ENCODE peak calls at places on chromosome 19, in six cellular contexts. One of them, this sample, is unnamed.

GRCh38 chr19:36916991-36917390 is 859 bp downstream of the ZNF568 start:
- DNase-seq in transverse colon: no peak
- DNase-seq in sigmoid colon: no peak
- DNase-seq in HCT116: no peak
- DNase-seq in prostate gland: no peak
- DNase-seq in GM23338: peak; percentile 20
- DNase-seq in this sample: no peak

GRCh38 chr19:47699360-47699917 is 13.8 kb upstream of the EHD2 start:
- DNase-seq in transverse colon: peak; percentile 52
- DNase-seq in sigmoid colon: no peak
- DNase-seq in HCT116: no peak
- DNase-seq in prostate gland: no peak
- DNase-seq in GM23338: peak; percentile 83
- DNase-seq in this sample: no peak

GRCh38 chr19:55407625-55408319 is at the start of gene UBE2S:
- DNase-seq in transverse colon: peak; percentile 98
- DNase-seq in sigmoid colon: peak; percentile 100
- DNase-seq in HCT116: peak; percentile 98
- DNase-seq in prostate gland: peak; percentile 98
- DNase-seq in GM23338: peak; percentile 99
- DNase-seq in this sample: peak; percentile 98

GRCh38 chr19:34655651-34656050 is 21.3 kb downstream of the SCGB2B2 start:
- DNase-seq in transverse colon: no peak
- DNase-seq in sigmoid colon: no peak
- DNase-seq in HCT116: no peak
- DNase-seq in prostate gland: no peak
- DNase-seq in GM23338: no peak
- DNase-seq in this sample: no peak

GRCh38 chr19:44647144-44647543 is 3.4 kb downstream of the PVR start:
- DNase-seq in transverse colon: no peak
- DNase-seq in sigmoid colon: no peak
- DNase-seq in HCT116: no peak
- DNase-seq in prostate gland: no peak
- DNase-seq in GM23338: peak; percentile 31
- DNase-seq in this sample: no peak

GRCh38 chr19:47310819-47311218 is 1.2 kb downstream of the C5AR1 start:
- DNase-seq in transverse colon: no peak
- DNase-seq in sigmoid colon: no peak
- DNase-seq in HCT116: no peak
- DNase-seq in prostate gland: no peak
- DNase-seq in GM23338: no peak
- DNase-seq in this sample: no peak

GRCh38 chr19:42246143-42246868 is 3.9 kb upstream of the GSK3A start:
- DNase-seq in transverse colon: peak; percentile 74
- DNase-seq in sigmoid colon: peak; percentile 95
- DNase-seq in HCT116: no peak
- DNase-seq in prostate gland: no peak
- DNase-seq in GM23338: peak; percentile 88
- DNase-seq in this sample: no peak

GRCh38 chr19:23437901-23438300 is 42.6 kb upstream of the ZNF91 start:
- DNase-seq in transverse colon: no peak
- DNase-seq in sigmoid colon: no peak
- DNase-seq in HCT116: no peak
- DNase-seq in prostate gland: no peak
- DNase-seq in GM23338: peak; percentile 29
- DNase-seq in this sample: no peak

GRCh38 chr19:17626456-17626855 is 61.7 kb downstream of the UNC13A start:
- DNase-seq in transverse colon: no peak
- DNase-seq in sigmoid colon: no peak
- DNase-seq in HCT116: no peak
- DNase-seq in prostate gland: no peak
- DNase-seq in GM23338: no peak
- DNase-seq in this sample: no peak

GRCh38 chr19:46875234-46875633 is 14.4 kb downstream of the ARHGAP35 start:
- DNase-seq in transverse colon: no peak
- DNase-seq in sigmoid colon: no peak
- DNase-seq in HCT116: no peak
- DNase-seq in prostate gland: no peak
- DNase-seq in GM23338: peak; percentile 79
- DNase-seq in this sample: no peak

GRCh38 chr19:38417544-38418506 is 8.2 kb downstream of the RASGRP4 start:
- DNase-seq in transverse colon: peak; percentile 75
- DNase-seq in sigmoid colon: peak; percentile 80
- DNase-seq in HCT116: peak; percentile 66
- DNase-seq in prostate gland: no peak
- DNase-seq in GM23338: peak; percentile 92
- DNase-seq in this sample: no peak

GRCh38 chr19:10514211-10515145 is 2.8 kb downstream of the S1PR5 start:
- DNase-seq in transverse colon: no peak
- DNase-seq in sigmoid colon: no peak
- DNase-seq in HCT116: no peak
- DNase-seq in prostate gland: no peak
- DNase-seq in GM23338: peak; percentile 85
- DNase-seq in this sample: no peak

GRCh38 chr19:47581605-47582319 is 8.8 kb upstream of the ZNF541 start:
- DNase-seq in transverse colon: no peak
- DNase-seq in sigmoid colon: no peak
- DNase-seq in HCT116: no peak
- DNase-seq in prostate gland: peak; percentile 87
- DNase-seq in GM23338: no peak
- DNase-seq in this sample: no peak

GRCh38 chr19:1210227-1210538 is 4.6 kb downstream of the STK11 start:
- DNase-seq in transverse colon: no peak
- DNase-seq in sigmoid colon: no peak
- DNase-seq in HCT116: no peak
- DNase-seq in prostate gland: no peak
- DNase-seq in GM23338: no peak
- DNase-seq in this sample: no peak

GRCh38 chr19:46766569-46767317 is 20.5 kb upstream of the STRN4 start:
- DNase-seq in transverse colon: peak; percentile 51
- DNase-seq in sigmoid colon: peak; percentile 68
- DNase-seq in HCT116: no peak
- DNase-seq in prostate gland: no peak
- DNase-seq in GM23338: peak; percentile 89
- DNase-seq in this sample: no peak

GRCh38 chr19:48615145-48616040 is 517 bp upstream of the FAM83E start:
- DNase-seq in transverse colon: no peak
- DNase-seq in sigmoid colon: no peak
- DNase-seq in HCT116: no peak
- DNase-seq in prostate gland: no peak
- DNase-seq in GM23338: peak; percentile 93
- DNase-seq in this sample: no peak

GRCh38 chr19:12695997-12696365 is 450 bp downstream of the FBXW9 start:
- DNase-seq in transverse colon: no peak
- DNase-seq in sigmoid colon: no peak
- DNase-seq in HCT116: no peak
- DNase-seq in prostate gland: no peak
- DNase-seq in GM23338: no peak
- DNase-seq in this sample: no peak

DNA sequence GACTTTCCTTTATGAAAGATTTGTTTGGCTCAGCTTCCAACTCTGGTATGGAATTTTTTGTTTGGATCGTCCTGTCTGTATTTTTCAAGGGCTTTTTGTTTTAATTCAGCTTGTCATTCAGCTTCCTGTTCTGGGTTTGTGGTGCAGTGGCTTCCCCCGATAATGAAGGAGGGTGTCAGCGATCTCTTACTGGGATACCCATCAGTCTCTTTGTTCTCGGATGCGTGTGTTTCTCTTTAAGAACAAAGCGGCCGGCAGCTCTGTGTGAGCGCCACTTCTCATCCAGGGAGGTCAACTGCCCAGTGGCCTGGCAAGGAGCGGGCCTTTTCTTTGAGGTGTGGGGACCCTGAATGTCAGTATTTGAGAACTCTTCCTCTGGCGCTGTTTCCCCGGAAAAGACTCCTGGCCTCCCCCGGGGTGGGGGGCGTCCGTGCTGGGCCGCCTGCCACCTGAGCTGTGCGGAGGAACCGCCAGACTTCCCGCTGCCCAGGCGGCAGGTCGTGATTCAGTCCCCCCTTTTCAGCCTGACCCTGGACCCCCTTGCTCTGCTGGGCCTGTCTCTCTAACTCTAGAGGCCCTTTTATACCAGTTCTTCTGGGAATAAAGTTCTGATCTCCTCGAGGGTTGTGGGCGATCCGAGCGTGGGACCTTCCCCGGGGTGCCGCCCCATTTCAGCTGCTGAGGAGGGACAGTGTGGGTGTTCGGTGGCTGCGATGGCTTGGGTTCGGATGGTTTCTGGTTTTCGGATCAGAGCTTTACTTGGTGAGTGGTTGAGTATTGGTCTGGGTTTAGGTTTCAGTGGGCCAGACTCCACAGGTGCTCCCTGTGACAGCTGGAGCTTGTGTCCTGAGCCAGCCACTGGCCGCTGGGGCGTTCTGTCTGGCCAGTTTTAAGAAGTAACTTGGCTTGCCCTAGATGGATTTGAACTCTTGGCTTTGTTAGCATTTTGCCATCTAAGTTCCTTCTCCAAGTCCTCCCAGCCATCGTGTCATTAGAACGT is 3.4 kb downstream of the SF3A2 start:
- DNase-seq in transverse colon: no peak
- DNase-seq in sigmoid colon: no peak
- DNase-seq in HCT116: no peak
- DNase-seq in prostate gland: no peak
- DNase-seq in GM23338: peak; percentile 80
- DNase-seq in this sample: no peak
- TF ChIP-seq POLR2AphosphoS5 in transverse colon: no peak
- TF ChIP-seq POLR2AphosphoS5 in sigmoid colon: no peak
- TF ChIP-seq POLR2AphosphoS5 in HCT116: no peak
- TF ChIP-seq POLR2AphosphoS5 in prostate gland: no peak
- TF ChIP-seq POLR2AphosphoS5 in GM23338: no peak
- TF ChIP-seq POLR2AphosphoS5 in this sample: no peak

DNA sequence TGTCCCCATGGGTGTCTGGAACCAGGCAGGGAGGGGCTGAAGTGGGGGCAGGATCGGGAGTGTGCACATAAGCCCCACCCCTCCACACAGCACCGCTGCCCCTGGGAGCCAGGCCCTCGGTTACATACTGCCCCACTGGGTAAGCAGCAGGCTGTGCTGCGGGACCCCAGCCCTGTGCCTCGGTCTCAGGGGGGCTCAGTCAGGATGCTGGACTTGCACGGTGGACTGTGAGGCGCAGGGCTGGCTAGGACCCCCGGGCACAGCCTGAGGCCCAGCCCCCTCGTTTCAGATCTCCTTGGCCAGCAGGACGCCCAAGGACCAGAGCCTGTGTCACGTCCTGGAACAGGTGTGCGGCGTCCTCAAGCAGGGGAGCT is 16.3 kb downstream of the MPND start:
- DNase-seq in transverse colon: no peak
- DNase-seq in sigmoid colon: peak; percentile 71
- DNase-seq in HCT116: no peak
- DNase-seq in prostate gland: no peak
- DNase-seq in GM23338: no peak
- DNase-seq in this sample: no peak
- H3K36me3 ChIP-seq in transverse colon: no peaks in the 10 kb centered on the region
- H3K36me3 ChIP-seq in sigmoid colon: peaks cover 41% of the 10 kb centered on the region
- H3K36me3 ChIP-seq in HCT116: peaks cover 5% of the 10 kb centered on the region
- H3K36me3 ChIP-seq in prostate gland: peaks cover 28% of the 10 kb centered on the region
- H3K36me3 ChIP-seq in GM23338: no peaks in the 10 kb centered on the region
- H3K36me3 ChIP-seq in this sample: peaks cover 10% of the 10 kb centered on the region

GRCh38 chr19:16527971-16528521 is 14.2 kb downstream of the CHERP start:
- DNase-seq in transverse colon: no peak
- DNase-seq in sigmoid colon: no peak
- DNase-seq in HCT116: no peak
- DNase-seq in prostate gland: no peak
- DNase-seq in GM23338: peak; percentile 53
- DNase-seq in this sample: no peak

GRCh38 chr19:16531380-16531669 is 10.9 kb downstream of the CHERP start:
- DNase-seq in transverse colon: no peak
- DNase-seq in sigmoid colon: no peak
- DNase-seq in HCT116: no peak
- DNase-seq in prostate gland: no peak
- DNase-seq in GM23338: no peak
- DNase-seq in this sample: no peak

GRCh38 chr19:16530540-16531379 is 11.5 kb downstream of the CHERP start:
- DNase-seq in transverse colon: no peak
- DNase-seq in sigmoid colon: no peak
- DNase-seq in HCT116: no peak
- DNase-seq in prostate gland: no peak
- DNase-seq in GM23338: no peak
- DNase-seq in this sample: no peak

GRCh38 chr19:16527334-16527935 is 14.8 kb downstream of the CHERP start:
- DNase-seq in transverse colon: no peak
- DNase-seq in sigmoid colon: no peak
- DNase-seq in HCT116: no peak
- DNase-seq in prostate gland: no peak
- DNase-seq in GM23338: no peak
- DNase-seq in this sample: no peak

GRCh38 chr19:16529466-16530144 is 12.6 kb downstream of the CHERP start:
- DNase-seq in transverse colon: no peak
- DNase-seq in sigmoid colon: no peak
- DNase-seq in HCT116: no peak
- DNase-seq in prostate gland: no peak
- DNase-seq in GM23338: no peak
- DNase-seq in this sample: no peak
- TF ChIP-seq POLR2AphosphoS5 in transverse colon: no peak
- TF ChIP-seq POLR2AphosphoS5 in sigmoid colon: no peak
- TF ChIP-seq POLR2AphosphoS5 in HCT116: no peak
- TF ChIP-seq POLR2AphosphoS5 in prostate gland: no peak
- TF ChIP-seq POLR2AphosphoS5 in GM23338: no peak
- TF ChIP-seq POLR2AphosphoS5 in this sample: no peak

DNA sequence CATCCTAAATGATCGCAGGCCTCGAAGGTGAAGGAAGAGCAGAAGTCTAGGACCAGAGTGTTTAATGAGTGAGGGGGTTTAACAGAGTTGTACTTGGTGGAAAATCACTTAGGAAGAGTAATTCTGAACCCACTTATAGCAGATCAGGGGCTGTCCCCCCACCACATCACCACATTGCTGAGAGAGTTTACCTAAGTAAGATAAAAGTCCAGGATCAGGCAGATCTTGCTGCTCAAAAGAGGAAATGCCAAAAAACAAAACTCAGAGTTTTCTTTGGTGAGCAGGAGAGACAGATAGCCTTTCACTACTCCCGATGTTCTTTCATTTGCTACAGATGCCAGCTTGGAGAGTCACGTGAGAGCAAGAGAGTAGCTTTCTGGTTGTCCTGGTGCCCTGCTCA is 15.4 kb downstream of the ZNF317 start:
- DNase-seq in transverse colon: no peak
- DNase-seq in sigmoid colon: no peak
- DNase-seq in HCT116: no peak
- DNase-seq in prostate gland: no peak
- DNase-seq in GM23338: no peak
- DNase-seq in this sample: no peak
- H3K36me3 ChIP-seq in transverse colon: peaks cover 43% of the 10 kb centered on the region
- H3K36me3 ChIP-seq in sigmoid colon: peaks cover 45% of the 10 kb centered on the region
- H3K36me3 ChIP-seq in HCT116: peaks cover 39% of the 10 kb centered on the region
- H3K36me3 ChIP-seq in prostate gland: peaks cover 18% of the 10 kb centered on the region
- H3K36me3 ChIP-seq in GM23338: peaks cover 34% of the 10 kb centered on the region
- H3K36me3 ChIP-seq in this sample: peaks cover 97% of the 10 kb centered on the region

This sample was measured in SK-N-MC.